ENCODE peak calls at places on chromosomes 6 and 20, in eight cellular contexts. T, M, B, D, H, U, P and Q are unnamed samples.

GRCh38 chr6:22194188-22194921 is 102.5 kb downstream of the PRL start:
- DNase-seq in B (no peak), U (no peak), M (peak; percentile 42), P (no peak), D (no peak), H (no peak), T (no peak), Q (no peak)

GRCh38 chr6:129844118-129844891 is 16.8 kb downstream of the TMEM244 start:
- DNase-seq in B (no peak), U (no peak), H (no peak), M (no peak), D (no peak), T (peak; percentile 49), P (no peak), Q (no peak)

GRCh38 chr20:61814726-61815125 is 251.0 kb downstream of the TAF4 start:
- DNase-seq in D (no peak), M (no peak), U (no peak), H (no peak), T (no peak), P (no peak), B (no peak), Q (no peak)

GRCh38 chr6:142907544-142907943 is 37.4 kb downstream of the HIVEP2 start:
- DNase-seq in D (no peak), B (no peak), H (no peak), P (no peak), M (no peak), T (no peak), U (no peak), Q (no peak)

GRCh38 chr20:58523916-58524315 is 8.7 kb upstream of the APCDD1L start:
- DNase-seq in P (no peak), T (no peak), D (no peak), M (no peak), U (no peak), H (no peak), B (no peak), Q (no peak)

GRCh38 chr6:42138630-42139619 is 3.5 kb downstream of the C6orf132 start:
- DNase-seq in B (no peak), D (no peak), P (no peak), U (no peak), T (no peak), M (no peak), H (no peak), Q (no peak)

GRCh38 chr20:50328161-50328979 is 137.7 kb downstream of the CEBPB start:
- DNase-seq in U (no peak), T (no peak), B (no peak), D (no peak), M (no peak), H (no peak), P (no peak), Q (no peak)

GRCh38 chr6:16760536-16761468 is at the start of gene ATXN1:
- DNase-seq in M (no peak), T (no peak), H (peak; percentile 57), U (peak; percentile 77), B (peak; percentile 21), P (peak; percentile 54), D (peak; percentile 18), Q (no peak)

GRCh38 chr6:5061152-5061551 is 24.0 kb upstream of the PPP1R3G start:
- DNase-seq in U (no peak), T (no peak), M (no peak), H (no peak), D (no peak), B (no peak), P (no peak), Q (no peak)

GRCh38 chr6:155708100-155708499 is 252.5 kb upstream of the NOX3 start:
- DNase-seq in B (no peak), T (no peak), U (no peak), M (no peak), P (no peak), H (no peak), D (no peak), Q (no peak)

GRCh38 chr6:2853766-2854393 is 12.2 kb upstream of the SERPINB1 start:
- DNase-seq in T (no peak), M (no peak), P (no peak), D (no peak), U (peak; percentile 54), B (peak; percentile 73), H (no peak), Q (peak; percentile 91)

GRCh38 chr6:38169826-38170526 is 350.4 kb downstream of the ZFAND3 start:
- DNase-seq in T (no peak), U (peak; percentile 58), P (no peak), H (no peak), M (no peak), B (no peak), D (no peak), Q (no peak)

GRCh38 chr20:32971703-32972161 is 32.5 kb downstream of the SUN5 start:
- DNase-seq in P (no peak), B (peak; percentile 0), M (peak; percentile 41), T (no peak), U (no peak), D (no peak), H (no peak), Q (no peak)

GRCh38 chr6:69867075-69867911 is 937 bp downstream of the COL19A1 start:
- DNase-seq in B (peak; percentile 74), T (no peak), M (peak; percentile 87), H (peak; percentile 61), D (peak; percentile 0), P (peak; percentile 72), U (peak; percentile 54), Q (peak; percentile 41)

GRCh38 chr20:62551408-62552323 is 75.9 kb upstream of the GATA5 start:
- DNase-seq in U (no peak), H (no peak), P (no peak), B (no peak), T (no peak), M (no peak), D (no peak), Q (no peak)

GRCh38 chr20:33679758-33680485 is 5.7 kb upstream of the NECAB3 start:
- DNase-seq in M (peak; percentile 78), H (no peak), B (no peak), D (no peak), U (no peak), P (no peak), T (no peak), Q (no peak)

GRCh38 chr20:32227744-32228688 is 20.3 kb downstream of the POFUT1 start:
- DNase-seq in P (no peak), U (peak; percentile 88), B (no peak), H (peak; percentile 36), T (peak; percentile 23), D (no peak), M (no peak), Q (no peak)

DNA sequence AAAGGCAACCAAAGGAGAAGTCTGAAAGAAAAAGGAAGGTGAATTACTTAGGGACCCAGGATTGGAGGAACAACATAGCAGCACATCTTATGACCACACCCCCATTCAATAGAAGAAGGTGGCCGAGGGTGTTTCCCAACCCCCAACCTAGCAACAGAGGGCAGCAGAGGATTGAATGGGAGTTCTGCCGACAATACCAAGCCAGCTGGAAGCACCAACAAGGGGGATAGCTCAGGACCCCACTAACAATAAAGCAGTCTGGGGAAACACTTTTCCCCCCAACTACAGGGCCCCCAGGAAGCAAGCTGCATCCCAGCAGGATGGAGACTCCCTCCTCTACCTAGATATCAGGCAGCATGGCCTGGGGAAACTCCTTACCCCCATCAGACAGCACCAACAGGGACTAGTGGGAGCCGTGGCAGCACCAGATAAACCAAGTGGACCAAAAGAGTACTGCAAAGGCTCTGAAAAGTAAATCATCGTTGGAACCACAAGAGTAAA is 67.7 kb downstream of the ZHX3 start:
- DNase-seq in H (no peak), M (peak; percentile 21), D (no peak), T (no peak), U (no peak), B (peak; percentile 23), P (no peak), Q (no peak)
- TF ChIP-seq CTCF in H (peak; percentile 45), M (peak; percentile 35), D (no peak), T (peak; percentile 22), U (peak; percentile 27), B (peak; percentile 38), P (peak; percentile 35), Q (peak; percentile 24)

GRCh38 chr20:38550274-38550673 is 30.7 kb upstream of the ADIG start:
- DNase-seq in M (no peak), U (no peak), T (no peak), D (peak; percentile 25), B (no peak), H (no peak), P (no peak), Q (no peak)
- TF ChIP-seq CTCF in M (peak; percentile 29), U (no peak), T (no peak), D (no peak), B (no peak), H (no peak), P (peak; percentile 21), Q (no peak)

DNA sequence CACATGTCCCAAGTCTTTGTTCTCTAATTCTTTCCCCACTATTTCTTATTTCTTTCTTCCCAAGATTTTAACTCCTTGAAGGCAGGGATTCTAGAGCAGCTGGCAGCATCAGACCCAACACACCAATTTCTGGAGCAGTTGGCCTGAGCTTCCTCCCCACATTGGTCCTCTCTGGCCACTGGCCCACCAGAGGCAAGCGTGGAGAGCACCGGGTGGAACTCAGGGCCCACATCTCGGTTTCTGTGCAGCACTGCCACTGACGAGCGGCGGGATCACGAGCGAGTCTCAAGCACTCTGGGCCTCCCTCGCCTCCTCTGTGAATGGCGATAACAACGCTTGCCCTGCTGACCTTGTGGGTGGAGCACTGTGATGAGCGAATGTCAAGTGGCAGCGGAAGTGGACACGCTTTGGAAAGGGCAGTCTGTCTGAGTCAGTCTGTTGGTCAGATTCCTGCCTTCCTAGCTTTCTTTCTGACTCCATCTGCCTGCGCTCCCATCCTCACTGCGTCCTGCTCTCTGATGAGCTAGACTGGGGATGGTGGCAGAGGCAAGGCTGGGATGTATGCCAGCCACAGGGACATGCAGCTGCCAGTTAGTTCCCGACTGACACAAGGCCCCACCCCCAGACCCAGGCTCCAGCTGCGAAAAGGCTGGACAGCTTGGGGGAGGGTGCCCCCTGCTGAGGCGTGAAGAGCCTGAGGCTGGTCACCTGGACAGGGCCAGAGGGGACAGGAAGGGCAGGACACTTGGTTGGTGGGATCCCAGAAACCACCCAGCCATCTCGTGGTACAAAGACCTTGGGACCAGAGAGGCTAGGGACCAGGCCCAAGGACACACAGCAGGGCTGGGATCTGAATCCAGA is 4.5 kb upstream of the SPDEF start:
- DNase-seq in T (no peak), U (no peak), B (peak; percentile 49), D (no peak), P (no peak), M (no peak), H (peak; percentile 28), Q (no peak)
- TF ChIP-seq CTCF in T (no peak), U (no peak), B (no peak), D (no peak), P (no peak), M (no peak), H (peak; percentile 12), Q (no peak)

GRCh38 chr6:44133003-44133931 is 5.9 kb downstream of the TMEM63B start:
- DNase-seq in U (peak; percentile 69), T (no peak), P (no peak), D (peak; percentile 35), B (peak; percentile 77), H (peak; percentile 55), M (no peak), Q (no peak)
- TF ChIP-seq CTCF in U (no peak), T (no peak), P (no peak), D (no peak), B (no peak), H (no peak), M (no peak), Q (no peak)

GRCh38 chr6:157512081-157512682 is 131.2 kb downstream of the ZDHHC14 start:
- DNase-seq in M (no peak), B (no peak), D (no peak), H (no peak), T (no peak), U (no peak), P (no peak), Q (no peak)
- TF ChIP-seq CTCF in M (no peak), B (no peak), D (no peak), H (no peak), T (no peak), U (no peak), P (no peak), Q (no peak)